ENCODE peak calls at places on chromosome 21, in six cellular contexts. Y, U, V, N, W and T are unnamed samples.

GRCh38 chr21:41778974-41779600 is 12.2 kb upstream of the RIPK4 start:
- DNase-seq in V (no peak), U (peak), N (no peak), W (no peak), Y (no peak), T (peak)

GRCh38 chr21:39014751-39015150 is 168.5 kb downstream of the PSMG1 start:
- DNase-seq in Y (peak), U (no peak), V (peak), N (no peak), W (peak), T (no peak)

GRCh38 chr21:42360317-42360716 is 6.0 kb downstream of the TFF1 start:
- DNase-seq in W (no peak), Y (no peak), N (no peak), U (no peak), V (no peak), T (no peak)

GRCh38 chr21:42351626-42352432 is 1.0 kb upstream of the TFF2 start:
- DNase-seq in V (no peak), W (no peak), U (no peak), Y (no peak), N (no peak), T (no peak)

GRCh38 chr21:43619856-43620255 is 39.4 kb downstream of the HSF2BP start:
- DNase-seq in N (no peak), U (no peak), W (no peak), V (no peak), Y (peak), T (no peak)

GRCh38 chr21:39121600-39122355 is 61.5 kb downstream of the PSMG1 start:
- DNase-seq in U (no peak), V (no peak), Y (no peak), N (no peak), W (no peak), T (no peak)

GRCh38 chr21:44477131-44477530 is 21.8 kb downstream of the LRRC3 start:
- DNase-seq in Y (no peak), U (no peak), W (no peak), V (no peak), N (no peak), T (no peak)

GRCh38 chr21:19603011-19603593 is 1199.5 kb upstream of the TMPRSS15 start:
- DNase-seq in W (no peak), Y (no peak), U (no peak), V (no peak), N (no peak), T (no peak)

GRCh38 chr21:45329261-45330074 is 41.8 kb upstream of the POFUT2 start:
- DNase-seq in W (no peak), U (peak), V (no peak), N (no peak), Y (no peak), T (peak)

GRCh38 chr21:44085491-44086321 is 21.5 kb upstream of the PWP2 start:
- DNase-seq in U (no peak), V (no peak), N (no peak), W (no peak), Y (peak), T (no peak)

GRCh38 chr21:30555095-30555494 is 6.0 kb downstream of the KRTAP19-7 start:
- DNase-seq in W (no peak), U (no peak), Y (no peak), N (no peak), V (no peak), T (no peak)

GRCh38 chr21:45326834-45327457 is 39.3 kb upstream of the POFUT2 start:
- DNase-seq in W (no peak), N (no peak), V (no peak), U (peak), Y (no peak), T (peak)

GRCh38 chr21:41601573-41602371 is 93.8 kb upstream of the TMPRSS2 start:
- DNase-seq in V (peak), W (peak), U (peak), N (no peak), Y (peak), T (no peak)

GRCh38 chr21:33395866-33396265 is 7.3 kb upstream of the IFNGR2 start:
- DNase-seq in W (no peak), U (no peak), V (peak), Y (peak), N (no peak), T (no peak)
- H3K4me3 ChIP-seq in W (no peak), U (no peak), V (no peak), Y (no peak), N (no peak), T (no peak)

GRCh38 chr21:17191346-17191993 is 321.4 kb upstream of the CXADR start:
- DNase-seq in V (no peak), N (peak), W (no peak), U (no peak), Y (no peak), T (no peak)
- H3K4me3 ChIP-seq in V (no peak), N (no peak), W (no peak), U (peak), Y (no peak), T (no peak)

GRCh38 chr21:32256873-32257620 is 21.8 kb downstream of the MIS18A start:
- DNase-seq in U (peak), W (peak), Y (peak), N (peak), V (peak), T (no peak)
- H3K4me3 ChIP-seq in U (no peak), W (no peak), Y (no peak), N (no peak), V (no peak), T (no peak)

DNA sequence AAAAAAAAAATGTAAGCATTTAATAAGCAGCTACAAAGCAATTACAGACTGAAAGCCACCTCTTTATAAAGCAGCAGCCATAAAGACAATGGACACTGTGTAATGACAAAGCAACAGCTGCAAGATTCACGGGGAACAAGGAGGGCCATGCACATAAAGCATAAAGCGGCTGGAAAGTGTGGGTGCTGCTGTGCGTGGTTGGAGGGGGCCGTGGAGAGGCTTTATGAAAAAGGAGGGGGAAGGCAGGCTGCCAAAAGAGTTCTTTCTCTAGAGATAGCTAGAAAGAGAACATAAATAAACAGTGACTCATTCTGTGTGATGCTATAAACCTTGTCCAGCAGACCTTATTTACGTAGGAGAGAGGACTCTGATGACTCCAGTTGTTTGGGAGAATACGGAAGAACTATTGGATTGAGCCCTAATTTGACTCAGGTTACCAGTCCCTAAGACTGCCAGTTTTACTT is 49.3 kb downstream of the ADAMTS1 start:
- DNase-seq in V (peak), Y (peak), U (no peak), N (peak), W (peak), T (no peak)
- H3K4me3 ChIP-seq in V (no peak), Y (peak), U (no peak), N (no peak), W (no peak), T (no peak)